ENCODE peak calls at places on chromosomes 11 and 22, in five cellular contexts. W is neuronal stem cell, M is H1, S is H9, X is trophoblast cell. V is an unnamed sample.

GRCh38 chr11:118883368-118884071 is at the start of gene CXCR5:
- DNase-seq in X (no peak), W (no peak), S (no peak), M (no peak), V (peak)

GRCh38 chr11:93737904-93738612 is 3.2 kb downstream of the TAF1D start:
- DNase-seq in M (no peak), W (no peak), X (no peak), S (no peak), V (no peak)

GRCh38 chr11:114079406-114080072 is 20.0 kb downstream of the ZBTB16 start:
- DNase-seq in W (no peak), S (no peak), X (no peak), M (no peak), V (peak)

GRCh38 chr11:123977731-123978347 is at the start of gene OR10S1:
- DNase-seq in W (no peak), X (no peak), M (no peak), S (no peak), V (no peak)

GRCh38 chr11:44622721-44623258 is 57.3 kb downstream of the CD82 start:
- DNase-seq in W (no peak), S (peak), M (no peak), X (no peak), V (no peak)

GRCh38 chr11:45079075-45079444 is 67.4 kb upstream of the PRDM11 start:
- DNase-seq in S (no peak), M (no peak), W (no peak), X (no peak), V (peak)

GRCh38 chr11:12329169-12329568 is 48.2 kb upstream of the PARVA start:
- DNase-seq in X (no peak), M (no peak), W (no peak), S (no peak), V (no peak)

GRCh38 chr11:81237139-81237538 is 1496.5 kb downstream of the FAM181B start:
- DNase-seq in X (peak), W (peak), S (no peak), M (no peak), V (peak)

GRCh38 chr11:38952698-38953097 is 2354.7 kb upstream of the RAG2 start:
- DNase-seq in W (no peak), X (no peak), S (no peak), M (no peak), V (no peak)

GRCh38 chr11:68889948-68890446 is 13.6 kb downstream of the MRPL21 start:
- DNase-seq in X (no peak), S (peak), M (peak), W (no peak), V (peak)

GRCh38 chr22:31305194-31305593 is 12.9 kb upstream of the PIK3IP1 start:
- DNase-seq in X (no peak), M (no peak), W (no peak), S (no peak), V (no peak)

GRCh38 chr11:45905095-45905494 is 2.0 kb downstream of the FREY1 start:
- DNase-seq in S (no peak), X (no peak), M (no peak), W (no peak), V (no peak)

GRCh38 chr11:4071325-4071724 is 23.3 kb upstream of the RRM1 start:
- DNase-seq in S (no peak), W (no peak), M (no peak), X (no peak), V (no peak)

GRCh38 chr22:42635531-42635930 is 4.9 kb downstream of the ATP5MGL start:
- DNase-seq in S (no peak), W (no peak), M (no peak), X (peak), V (peak)

GRCh38 chr11:116375221-116375620 is 397.6 kb downstream of the BUD13 start:
- DNase-seq in M (no peak), X (no peak), S (no peak), W (no peak), V (no peak)

GRCh38 chr11:42812960-42813359 is 498.8 kb upstream of the API5 start:
- DNase-seq in X (no peak), M (no peak), S (no peak), W (no peak), V (no peak)

GRCh38 chr11:83827520-83827919 is 541.4 kb upstream of the CCDC90B start:
- DNase-seq in W (no peak), M (no peak), S (no peak), X (peak), V (peak)

GRCh38 chr22:22355233-22355834 is 110.7 kb downstream of the VPREB1 start:
- DNase-seq in M (no peak), S (no peak), W (no peak), X (no peak), V (no peak)

GRCh38 chr22:26196657-26197056 is 27.4 kb downstream of the SEZ6L start:
- DNase-seq in S (no peak), W (no peak), M (no peak), X (no peak), V (no peak)

GRCh38 chr11:9260182-9261146 is 4.7 kb downstream of the DENND5A start:
- DNase-seq in S (no peak), M (no peak), X (no peak), W (no peak), V (peak)

GRCh38 chr11:101863361-101863760 is 51.4 kb upstream of the CEP126 start:
- DNase-seq in W (no peak), M (no peak), X (no peak), S (no peak), V (peak)

GRCh38 chr11:85898456-85898855 is 43.3 kb downstream of the CCDC83 start:
- DNase-seq in X (no peak), S (no peak), W (no peak), M (no peak), V (no peak)

GRCh38 chr22:48702573-48703264 is 1125.0 kb downstream of the BRD1 start:
- DNase-seq in W (no peak), X (no peak), M (no peak), S (no peak), V (no peak)

GRCh38 chr11:12526789-12527188 is 147.4 kb upstream of the TEAD1 start:
- DNase-seq in S (no peak), W (no peak), X (no peak), M (no peak), V (peak)

GRCh38 chr22:24703101-24703500 is 71.4 kb downstream of the PIWIL3 start:
- DNase-seq in M (no peak), W (no peak), S (no peak), X (no peak), V (no peak)

GRCh38 chr11:36711104-36711825 is 113.2 kb upstream of the RAG2 start:
- DNase-seq in W (no peak), X (no peak), M (no peak), S (no peak), V (no peak)

GRCh38 chr22:22714600-22715361 is 70.4 kb downstream of the GGTLC2 start:
- DNase-seq in S (no peak), X (no peak), W (no peak), M (no peak), V (no peak)

GRCh38 chr11:20337526-20338154 is 25.9 kb upstream of the HTATIP2 start:
- DNase-seq in W (peak), M (no peak), X (no peak), S (peak), V (peak)

GRCh38 chr11:119368121-119369034 is 13.1 kb downstream of the USP2 start:
- DNase-seq in W (no peak), M (no peak), S (no peak), X (no peak), V (peak)

GRCh38 chr11:61482513-61482912 is 26.0 kb upstream of the LRRC10B start:
- DNase-seq in M (peak), X (peak), W (no peak), S (peak), V (no peak)
- H2AFZ ChIP-seq in M (no peak), X (no peak), W (no peak), S (no peak), V (no peak)

GRCh38 chr11:47448566-47449427 is at the start of gene RAPSN:
- DNase-seq in X (no peak), W (no peak), M (no peak), S (no peak), V (no peak)
- H2BK12ac ChIP-seq in X (no peak), W (no peak), M (no peak), S (no peak), V (no peak)

DNA sequence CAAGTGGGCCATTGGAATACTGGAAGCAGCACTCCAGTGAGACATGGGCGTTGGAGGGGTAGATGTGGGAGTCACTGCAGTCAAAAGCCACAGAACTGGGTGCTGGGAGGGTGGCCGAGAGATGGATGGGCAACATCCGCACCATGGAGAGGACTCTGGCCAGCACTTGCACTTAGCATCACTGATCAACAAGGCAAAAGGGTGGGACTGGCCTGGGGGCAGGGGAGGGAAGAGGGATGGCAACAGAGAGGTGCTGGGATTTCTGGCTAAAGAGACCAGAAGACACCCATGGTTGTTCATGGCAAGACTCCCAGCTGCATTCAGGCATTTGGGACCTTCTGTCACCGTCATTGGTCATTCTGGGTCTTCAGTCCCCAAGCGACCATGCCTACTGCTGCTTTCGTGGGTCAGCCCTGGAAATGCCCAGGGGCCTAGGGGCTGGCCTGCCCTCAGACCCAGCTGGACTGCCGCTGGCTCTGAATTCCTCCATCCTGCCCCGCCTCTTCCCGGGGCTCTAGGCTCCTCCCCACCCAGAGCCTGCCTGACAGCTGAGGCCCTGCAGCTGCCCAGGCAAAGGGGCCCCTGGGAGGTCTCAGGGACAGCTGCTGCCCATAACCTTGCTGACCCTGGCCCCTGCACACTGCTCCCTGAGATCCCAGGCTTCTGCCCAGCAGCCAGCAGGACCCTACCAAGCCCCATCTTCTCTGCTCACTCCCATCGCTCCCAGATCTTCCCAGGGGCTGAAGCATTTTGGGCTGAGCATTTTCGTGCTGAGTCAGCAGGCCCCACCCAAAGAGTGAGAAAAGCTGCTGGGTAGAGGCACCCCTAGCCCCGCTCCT is 13.0 kb upstream of the CDC42EP2 start:
- DNase-seq in X (peak), S (peak), W (no peak), M (no peak), V (peak)
- H3K14ac ChIP-seq in X (peak), S (no peak), W (no peak), M (no peak), V (peak)

GRCh38 chr11:132523929-132524328 is 1008.4 kb downstream of the OPCML start:
- DNase-seq in X (no peak), M (no peak), S (no peak), W (no peak), V (no peak)

GRCh38 chr11:132519226-132519860 is 1013.0 kb downstream of the OPCML start:
- DNase-seq in M (no peak), X (no peak), W (no peak), S (no peak), V (no peak)

DNA sequence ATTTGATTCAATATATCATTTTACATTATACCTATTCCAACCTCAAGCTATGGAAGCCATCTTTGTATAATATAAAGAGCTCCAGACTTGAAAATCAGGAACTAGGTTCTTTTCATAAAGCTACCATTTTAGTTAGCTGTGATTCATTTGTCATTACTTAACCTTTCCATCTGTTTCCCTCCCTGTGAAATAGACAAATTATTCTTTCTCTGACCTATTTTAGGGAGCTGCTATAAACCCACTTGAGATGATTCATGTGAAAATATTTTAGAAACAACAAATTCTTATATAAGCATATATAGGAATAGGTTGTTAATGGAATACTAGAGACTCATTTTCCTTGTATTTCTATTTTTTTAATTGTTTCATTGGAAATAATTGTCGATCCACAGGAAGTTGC is 1012.1 kb downstream of the OPCML start:
- DNase-seq in W (no peak), M (no peak), X (no peak), S (no peak), V (no peak)
- H2AFZ ChIP-seq in W (no peak), M (no peak), X (no peak), S (no peak), V (no peak)

DNA sequence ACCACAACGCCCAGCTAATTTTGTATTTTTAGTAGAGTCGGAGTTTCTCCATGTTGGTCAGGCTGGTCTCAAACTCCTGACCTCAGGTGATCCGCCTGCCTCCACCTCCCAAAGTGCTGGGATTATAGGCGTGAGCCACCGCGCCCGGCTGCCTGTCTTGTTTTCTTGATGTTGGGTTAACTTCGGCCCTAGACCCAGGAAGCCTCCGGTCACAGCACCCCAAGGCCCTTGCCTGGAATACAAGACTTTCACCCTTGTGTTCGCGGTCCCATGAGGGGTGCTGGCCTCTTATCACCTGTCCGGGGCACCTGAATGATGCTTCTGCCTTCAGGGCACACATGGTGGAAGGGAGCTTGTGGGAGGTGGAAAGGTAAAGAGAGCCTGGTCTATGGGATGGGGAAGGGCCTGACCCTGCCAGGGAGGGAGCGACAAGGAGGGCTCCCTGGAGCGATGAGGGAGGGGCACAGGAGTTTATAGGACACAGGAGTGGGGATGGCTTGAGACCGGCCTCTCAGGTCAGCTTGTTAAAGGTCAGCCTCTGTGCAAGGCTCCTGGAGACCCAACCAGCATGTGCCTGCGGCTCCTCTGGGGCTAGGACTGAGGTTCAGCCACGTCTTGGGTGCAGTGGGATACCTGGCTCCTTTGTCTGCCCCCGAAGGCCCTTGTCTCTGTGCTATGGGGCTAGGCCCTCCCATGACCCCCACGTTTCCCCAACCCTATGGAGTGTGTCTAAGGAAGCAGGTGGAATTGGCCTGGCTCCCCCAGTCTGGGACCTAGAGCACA is 34.7 kb upstream of the GRAMD4 start:
- DNase-seq in W (no peak), S (peak), X (no peak), M (no peak), V (no peak)
- H2BK12ac ChIP-seq in W (no peak), S (no peak), X (no peak), M (no peak), V (no peak)

DNA sequence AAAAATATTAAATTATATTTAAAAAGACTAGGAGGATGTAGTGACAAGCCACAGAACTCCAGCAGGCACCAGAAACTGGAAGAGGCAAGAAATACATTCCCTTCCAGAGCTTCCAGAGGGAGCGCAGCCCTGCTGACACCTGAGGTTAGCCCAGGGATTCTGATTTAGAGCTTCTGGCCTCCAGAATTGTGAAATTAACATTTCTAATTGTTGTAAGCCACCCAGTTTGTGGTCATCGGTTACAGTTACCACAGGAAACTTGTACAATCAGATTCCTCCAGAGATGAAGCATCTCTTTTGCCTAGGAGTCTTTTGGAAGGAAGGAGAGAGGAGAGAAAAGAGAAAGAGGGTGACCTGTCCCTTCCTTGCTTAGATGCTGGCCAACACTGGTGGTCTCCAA is 6.4 kb upstream of the UBASH3B start:
- DNase-seq in S (no peak), X (no peak), M (no peak), W (no peak), V (no peak)
- H3K14ac ChIP-seq in S (no peak), X (no peak), M (no peak), W (no peak), V (no peak)

GRCh38 chr11:73216466-73216865 is 1.6 kb upstream of the P2RY2 start:
- DNase-seq in W (no peak), X (no peak), M (no peak), S (no peak), V (no peak)

GRCh38 chr11:73217131-73217809 is 811 bp upstream of the P2RY2 start:
- DNase-seq in X (no peak), M (no peak), W (no peak), S (no peak), V (no peak)

GRCh38 chr11:73218830-73219215 is 742 bp downstream of the P2RY2 start:
- DNase-seq in S (no peak), W (no peak), M (no peak), X (no peak), V (no peak)

GRCh38 chr11:73218106-73218829 is at the start of gene P2RY2:
- DNase-seq in W (peak), X (peak), S (peak), M (peak), V (peak)

DNA sequence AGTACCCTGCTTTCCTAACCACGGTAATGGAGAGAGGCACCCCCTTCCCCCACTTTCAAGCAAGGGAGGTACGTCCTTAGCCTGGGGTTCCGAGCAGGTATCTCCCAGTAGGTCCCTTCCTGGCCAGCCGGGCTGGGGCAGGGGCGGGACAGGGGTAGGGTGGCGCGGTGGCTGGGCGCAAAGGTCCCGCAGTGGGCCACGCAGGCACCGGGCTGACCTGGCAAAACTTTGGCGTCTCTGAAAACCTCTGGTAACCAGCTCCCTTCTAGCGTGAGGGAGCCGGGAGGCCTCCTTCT is 323 bp upstream of the P2RY2 start:
- DNase-seq in X (no peak), W (no peak), S (no peak), M (no peak), V (no peak)
- H2AFZ ChIP-seq in X (peak), W (peak), S (no peak), M (peak), V (peak)